ENCODE peak calls at places on chromosomes 4 and X, in ten cellular contexts. Y, U, X, R, A, S, W, T, V and Z are unnamed samples.
A peak's percentile ranks its signal among the peaks of the same experiment; 100 is the strongest.

GRCh38 chr4:13464973-13465372 is 19.2 kb downstream of the RAB28 start:
- DNase-seq in Y (no peak), U (no peak), X (no peak), R (no peak), A (no peak), S (no peak), W (no peak), T (no peak), V (no peak), Z (no peak)

GRCh38 chr4:184066584-184067300 is 150.9 kb downstream of the ENPP6 start:
- DNase-seq in Y (no peak), U (no peak), X (no peak), R (no peak), A (no peak), S (no peak), W (no peak), T (no peak), V (peak; percentile 16), Z (no peak)

GRCh38 chrX:71102292-71102691 is 4.2 kb downstream of the CXorf65 start:
- DNase-seq in Y (no peak), U (no peak), X (peak; percentile 77), R (no peak), A (no peak), S (no peak), W (no peak), T (no peak), V (no peak), Z (no peak)

GRCh38 chrX:23228950-23229448 is 105.7 kb upstream of the PTCHD1 start:
- DNase-seq in Y (no peak), U (peak; percentile 22), X (no peak), R (no peak), A (no peak), S (no peak), W (no peak), T (no peak), V (no peak), Z (no peak)

GRCh38 chr4:81648576-81649272 is 177.0 kb upstream of the RASGEF1B start:
- DNase-seq in Y (no peak), U (no peak), X (no peak), R (no peak), A (peak; percentile 15), S (no peak), W (no peak), T (no peak), V (no peak), Z (no peak)

GRCh38 chr4:11904991-11905760 is 476.5 kb upstream of the HS3ST1 start:
- DNase-seq in Y (no peak), U (peak; percentile 20), X (no peak), R (no peak), A (no peak), S (no peak), W (no peak), T (no peak), V (no peak), Z (no peak)

GRCh38 chrX:154373340-154374306 is 811 bp downstream of the FLNA start:
- DNase-seq in Y (no peak), U (peak; percentile 77), X (peak; percentile 75), R (peak; percentile 78), A (peak; percentile 73), S (peak; percentile 67), W (peak; percentile 75), T (peak; percentile 78), V (peak; percentile 73), Z (peak; percentile 44)

GRCh38 chr4:117064297-117064696 is 21.1 kb downstream of the TRAM1L1 start:
- DNase-seq in Y (no peak), U (no peak), X (no peak), R (no peak), A (no peak), S (no peak), W (no peak), T (no peak), V (no peak), Z (peak; percentile 1)

GRCh38 chr4:139530833-139531427 is 25.1 kb downstream of the SETD7 start:
- DNase-seq in Y (no peak), U (peak; percentile 34), X (peak; percentile 70), R (peak; percentile 13), A (peak; percentile 60), S (peak; percentile 65), W (peak; percentile 73), T (peak; percentile 35), V (peak; percentile 72), Z (no peak)

GRCh38 chr4:118835896-118836762 is at the start of gene SEC24D:
- DNase-seq in Y (peak; percentile 96), U (peak; percentile 94), X (peak; percentile 91), R (peak; percentile 50), A (peak; percentile 90), S (peak; percentile 91), W (peak; percentile 75), T (peak; percentile 86), V (peak; percentile 89), Z (peak; percentile 76)

GRCh38 chrX:147351644-147352043 is 537.1 kb upstream of the CXorf51A start:
- DNase-seq in Y (no peak), U (no peak), X (no peak), R (no peak), A (no peak), S (no peak), W (no peak), T (no peak), V (no peak), Z (no peak)

GRCh38 chrX:65702956-65703355 is 35.5 kb downstream of the MSN start:
- DNase-seq in Y (no peak), U (no peak), X (no peak), R (no peak), A (no peak), S (no peak), W (no peak), T (no peak), V (no peak), Z (no peak)

DNA sequence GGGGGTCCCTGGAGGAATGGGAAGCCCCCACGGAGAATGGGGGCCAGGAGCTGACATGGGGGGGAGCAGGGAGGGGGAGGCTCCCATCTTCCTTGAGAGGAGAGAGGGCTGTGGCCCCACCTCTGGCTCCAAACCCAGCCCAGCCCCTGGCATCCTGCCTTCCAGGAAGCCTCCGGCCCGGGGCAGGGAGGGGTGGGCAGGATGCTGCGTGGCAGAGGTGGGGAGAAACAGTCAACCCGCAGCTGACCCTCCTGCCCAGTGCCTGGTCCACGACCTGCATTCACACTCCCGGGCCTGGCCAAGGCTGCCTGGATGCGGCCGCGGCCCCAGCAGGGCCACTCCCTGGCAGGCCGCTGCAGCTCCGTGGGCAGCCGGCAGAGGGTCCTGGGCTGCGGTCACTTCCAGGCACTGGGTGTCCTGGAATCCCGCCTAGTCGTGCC is 39.0 kb downstream of the CPLX1 start:
- DNase-seq in Y (peak; percentile 87), U (no peak), X (no peak), R (no peak), A (no peak), S (no peak), W (no peak), T (peak; percentile 70), V (no peak), Z (no peak)
- TF ChIP-seq POLR2A in Y (no peak), U (peak; percentile 25), X (no peak), R (no peak), A (no peak), S (no peak), W (no peak), T (peak; percentile 34), V (no peak), Z (no peak)

GRCh38 chrX:152941328-152942111 is 43.7 kb downstream of the ZNF185 start:
- DNase-seq in Y (peak; percentile 97), U (peak; percentile 93), X (peak; percentile 95), R (peak; percentile 77), A (peak; percentile 92), S (peak; percentile 92), W (peak; percentile 82), T (peak; percentile 89), V (peak; percentile 91), Z (peak; percentile 79)
- TF ChIP-seq POLR2A in Y (no peak), U (peak; percentile 51), X (peak; percentile 44), R (no peak), A (no peak), S (no peak), W (no peak), T (peak; percentile 26), V (peak; percentile 10), Z (peak; percentile 61)

DNA sequence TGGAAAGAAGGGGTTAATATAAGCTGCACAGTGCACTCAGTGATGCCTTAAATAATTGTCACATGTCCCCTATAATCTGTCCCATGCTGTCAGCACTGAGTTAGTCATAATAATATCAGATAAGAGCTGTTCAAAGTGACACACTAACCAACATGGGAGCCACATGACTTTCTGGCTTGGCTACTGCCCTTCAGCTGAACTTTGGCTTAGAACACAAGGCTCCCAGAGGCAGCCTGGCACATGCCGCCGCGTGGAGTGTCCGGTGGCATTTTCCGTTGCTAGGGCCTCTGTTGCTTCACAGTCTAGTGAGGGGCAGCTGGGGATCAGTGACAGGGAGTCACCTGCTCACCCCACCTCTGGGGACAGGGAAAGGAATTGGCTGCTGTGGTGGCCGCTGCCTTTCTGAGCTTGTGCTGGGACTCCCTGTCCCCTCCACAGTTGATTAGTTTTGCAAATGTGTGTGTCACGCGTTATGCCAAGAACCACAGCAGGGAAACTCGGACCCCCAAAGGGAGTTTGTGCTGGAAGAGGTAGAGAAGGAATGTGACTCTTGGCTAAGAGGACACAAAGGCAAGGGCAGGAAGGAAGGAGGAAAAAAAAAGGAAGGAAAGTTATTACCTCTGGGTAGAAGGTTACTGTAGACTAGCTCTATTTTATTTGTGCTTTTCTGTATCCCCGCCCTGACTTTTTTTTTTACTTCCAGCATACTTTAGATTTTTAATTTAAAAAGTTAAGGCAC is 41.1 kb upstream of the PPARGC1A start:
- DNase-seq in Y (peak; percentile 95), U (peak; percentile 93), X (no peak), R (no peak), A (peak; percentile 34), S (peak; percentile 83), W (peak; percentile 32), T (peak; percentile 19), V (peak; percentile 38), Z (no peak)
- TF ChIP-seq POLR2A in Y (no peak), U (no peak), X (no peak), R (no peak), A (no peak), S (no peak), W (no peak), T (no peak), V (no peak), Z (no peak)

GRCh38 chr4:3200423-3201090 is 48.4 kb upstream of the MSANTD1 start:
- DNase-seq in Y (peak; percentile 82), U (no peak), X (no peak), R (no peak), A (no peak), S (no peak), W (no peak), T (no peak), V (peak; percentile 7), Z (no peak)

GRCh38 chr4:3204021-3204431 is 44.9 kb upstream of the MSANTD1 start:
- DNase-seq in Y (peak; percentile 85), U (peak; percentile 35), X (no peak), R (no peak), A (peak; percentile 41), S (peak; percentile 37), W (no peak), T (peak; percentile 57), V (peak; percentile 68), Z (no peak)

GRCh38 chr4:3202836-3203820 is 45.8 kb upstream of the MSANTD1 start:
- DNase-seq in Y (peak; percentile 57), U (no peak), X (no peak), R (no peak), A (no peak), S (no peak), W (no peak), T (peak; percentile 42), V (peak; percentile 17), Z (no peak)

GRCh38 chr4:3199661-3200422 is 49.1 kb upstream of the MSANTD1 start:
- DNase-seq in Y (peak; percentile 85), U (no peak), X (no peak), R (no peak), A (no peak), S (no peak), W (no peak), T (no peak), V (peak; percentile 9), Z (no peak)

GRCh38 chr4:3201718-3202702 is 46.9 kb upstream of the MSANTD1 start:
- DNase-seq in Y (peak; percentile 77), U (no peak), X (peak; percentile 41), R (no peak), A (peak; percentile 18), S (peak; percentile 28), W (no peak), T (no peak), V (peak; percentile 10), Z (peak; percentile 30)
- TF ChIP-seq POLR2A in Y (no peak), U (no peak), X (no peak), R (no peak), A (no peak), S (no peak), W (no peak), T (no peak), V (no peak), Z (no peak)